ENCODE peak calls at places on chromosomes 4 and X, in six cellular contexts. Y is ovary, D is GM06990, O is WTC11, K is Caco-2, V is right lobe of liver. Q is an unnamed sample.

GRCh38 chr4:80767944-80768343 is 262.6 kb upstream of the BMP3 start:
- DNase-seq in D (no peak), K (no peak), Y (no peak), V (no peak), O (no peak), Q (no peak)

GRCh38 chr4:154660052-154660451 is 47.6 kb upstream of the FGG start:
- DNase-seq in Y (no peak), O (no peak), V (peak), D (no peak), K (peak), Q (no peak)

GRCh38 chr4:153616005-153616555 is 68.0 kb upstream of the TLR2 start:
- DNase-seq in Y (no peak), K (no peak), D (no peak), V (no peak), O (no peak), Q (no peak)

GRCh38 chr4:41878170-41878941 is 56.9 kb upstream of the TMEM33 start:
- DNase-seq in O (peak), Y (no peak), K (no peak), D (no peak), V (no peak), Q (no peak)

GRCh38 chrX:43716696-43717095 is 60.6 kb downstream of the MAOA start:
- DNase-seq in K (no peak), O (no peak), V (no peak), Y (no peak), D (no peak), Q (no peak)

GRCh38 chrX:37896491-37896890 is 49.1 kb upstream of the DYNLT3 start:
- DNase-seq in K (no peak), Y (no peak), O (no peak), V (no peak), D (no peak), Q (no peak)

GRCh38 chr4:39587881-39588280 is 50.8 kb downstream of the SMIM14 start:
- DNase-seq in O (no peak), K (no peak), V (no peak), Y (no peak), D (no peak), Q (no peak)

GRCh38 chrX:107537815-107538214 is 88.4 kb downstream of the FRMPD3 start:
- DNase-seq in O (peak), Y (no peak), D (no peak), V (peak), K (no peak), Q (no peak)

GRCh38 chrX:54891573-54891972 is 29.1 kb upstream of the TRO start:
- DNase-seq in D (no peak), K (peak), Y (no peak), O (no peak), V (peak), Q (no peak)

GRCh38 chr4:153068751-153069150 is 132.6 kb downstream of the FHDC1 start:
- DNase-seq in V (no peak), K (no peak), Y (no peak), O (no peak), D (no peak), Q (no peak)

GRCh38 chrX:70476934-70477733 is 32.5 kb downstream of the DLG3 start:
- DNase-seq in Y (peak), D (no peak), V (no peak), O (peak), K (no peak), Q (no peak)

GRCh38 chr4:22190855-22191254 is 242.3 kb upstream of the KCNIP4 start:
- DNase-seq in K (no peak), Y (no peak), V (no peak), D (no peak), O (no peak), Q (no peak)

GRCh38 chr4:113222006-113222405 is 172.6 kb downstream of the ANK2 start:
- DNase-seq in O (no peak), V (no peak), K (no peak), D (no peak), Y (no peak), Q (no peak)

GRCh38 chrX:427812-428725 is 41.4 kb upstream of the PPP2R3B start:
- DNase-seq in D (no peak), V (no peak), K (no peak), Y (no peak), O (peak), Q (no peak)

GRCh38 chrX:104921606-104922205 is 298.8 kb downstream of the TEX13A start:
- DNase-seq in Y (no peak), V (no peak), D (peak), K (no peak), O (no peak), Q (no peak)

GRCh38 chr4:163666335-163666888 is 171.9 kb downstream of the TMA16 start:
- DNase-seq in Y (no peak), V (no peak), K (no peak), D (no peak), O (no peak), Q (no peak)

GRCh38 chrX:27996132-27996531 is 14.9 kb upstream of the DCAF8L1 start:
- DNase-seq in V (no peak), O (no peak), D (no peak), Y (no peak), K (no peak), Q (no peak)

GRCh38 chrX:9312922-9313867 is 151.7 kb upstream of the TBL1X start:
- DNase-seq in V (peak), K (peak), O (peak), Y (peak), D (peak), Q (peak)
- TF ChIP-seq CTCF in V (peak), K (peak), O (peak), Y (peak), D (peak), Q (peak)

GRCh38 chr4:183252959-183253358 is 67.1 kb downstream of the CLDN22 start:
- DNase-seq in O (no peak), K (no peak), V (no peak), Y (no peak), D (no peak), Q (no peak)
- TF ChIP-seq CTCF in O (no peak), K (no peak), V (no peak), Y (no peak), D (no peak), Q (no peak)

DNA sequence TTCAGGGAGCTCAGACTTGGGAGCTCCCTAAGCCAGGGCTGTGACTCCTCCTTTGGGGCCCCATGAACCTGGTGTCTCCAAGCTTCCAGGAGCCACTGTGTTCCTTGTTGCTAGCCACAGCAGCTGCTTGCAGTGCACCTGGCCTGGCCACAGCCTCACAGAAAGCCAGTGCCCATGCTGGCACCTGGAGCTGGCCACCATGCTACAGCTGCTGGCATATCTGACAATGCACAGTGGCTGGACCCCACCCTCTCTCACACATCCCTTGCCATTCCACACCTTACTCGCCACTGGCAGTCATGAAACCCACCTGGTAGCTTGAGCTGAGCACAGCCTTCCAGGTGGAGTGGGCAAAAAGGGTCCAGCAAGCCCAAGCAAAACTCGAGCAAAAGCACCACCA is 441.7 kb downstream of the ARAP2 start:
- DNase-seq in K (no peak), O (no peak), D (no peak), Y (no peak), V (no peak), Q (no peak)
- TF ChIP-seq CTCF in K (no peak), O (no peak), D (no peak), Y (no peak), V (no peak), Q (no peak)

GRCh38 chr4:123398803-123399637 is 2.4 kb downstream of the SPRY1 start:
- DNase-seq in K (peak), Y (peak), V (peak), O (peak), D (peak), Q (peak)
- TF ChIP-seq CTCF in K (no peak), Y (no peak), V (no peak), O (no peak), D (no peak), Q (no peak)

GRCh38 chr4:156378053-156378665 is 424.5 kb upstream of the CTSO start:
- DNase-seq in Y (no peak), V (no peak), D (no peak), O (peak), K (no peak), Q (no peak)
- TF ChIP-seq CTCF in Y (no peak), V (peak), D (peak), O (peak), K (no peak), Q (no peak)

GRCh38 chrX:119693996-119694451 is 1.1 kb upstream of the SEPTIN6 start:
- DNase-seq in Y (peak), O (peak), D (no peak), K (no peak), V (no peak), Q (no peak)

GRCh38 chrX:119690921-119691716 is 1.8 kb downstream of the SEPTIN6 start:
- DNase-seq in O (no peak), D (no peak), Y (no peak), K (no peak), V (peak), Q (no peak)

GRCh38 chrX:119693032-119693995 is at the start of gene SEPTIN6:
- DNase-seq in D (peak), K (peak), Y (peak), O (peak), V (peak), Q (peak)

GRCh38 chrX:119694601-119695534 is 1.9 kb upstream of the SEPTIN6 start:
- DNase-seq in O (peak), K (no peak), D (peak), Y (no peak), V (no peak), Q (no peak)

GRCh38 chrX:119692241-119693031 is 532 bp downstream of the SEPTIN6 start:
- DNase-seq in O (peak), D (peak), K (no peak), V (peak), Y (peak), Q (peak)
- TF ChIP-seq CTCF in O (no peak), D (peak), K (no peak), V (no peak), Y (no peak), Q (no peak)